ENCODE peak calls at places on chromosome 17, in six cellular contexts. D is keratinocyte; O is right atrium auricular region; R is body of pancreas; I is dorsolateral prefrontal cortex; M is stimulated activated CD4-positive, alpha-beta T cell treated with anti-CD3 and anti-CD28 coated beads, Interleukin-1b, Interleukin-23, amount 100 ng/mL, for 24 hours. C is an unnamed sample.

GRCh38 chr17:73497721-73498120 is 146.5 kb downstream of the SDK2 start:
- DNase-seq in M (no peak), D (no peak), O (no peak), I (no peak), R (no peak), C (no peak)

GRCh38 chr17:31888124-31888523 is 13.4 kb downstream of the UTP6 start:
- DNase-seq in M (no peak), R (no peak), O (no peak), D (no peak), I (no peak), C (no peak)

GRCh38 chr17:69723741-69724140 is 309.2 kb downstream of the MAP2K6 start:
- DNase-seq in O (no peak), D (no peak), R (no peak), I (no peak), M (no peak), C (no peak)

GRCh38 chr17:31411707-31412285 is 20.3 kb downstream of the RAB11FIP4 start:
- DNase-seq in M (no peak), D (no peak), R (no peak), O (no peak), I (no peak), C (no peak)

GRCh38 chr17:48470388-48471034 is 40.5 kb upstream of the SKAP1 start:
- DNase-seq in I (no peak), O (no peak), D (no peak), M (no peak), R (no peak), C (no peak)

GRCh38 chr17:17940451-17940911 is 31.7 kb downstream of the TOM1L2 start:
- DNase-seq in R (no peak), I (no peak), M (no peak), O (no peak), D (no peak), C (no peak)

GRCh38 chr17:51607512-51607911 is 347.2 kb downstream of the UTP18 start:
- DNase-seq in D (no peak), R (no peak), M (no peak), I (no peak), O (no peak), C (no peak)

GRCh38 chr17:77834170-77835115 is 124.1 kb upstream of the TNRC6C start:
- DNase-seq in D (no peak), M (peak; percentile 55), O (peak; percentile 86), I (peak; percentile 57), R (peak; percentile 32), C (peak; percentile 62)

GRCh38 chr17:80815151-80815561 is 176.5 kb upstream of the CHMP6 start:
- DNase-seq in I (no peak), O (no peak), R (no peak), M (no peak), D (no peak), C (no peak)

GRCh38 chr17:74217036-74217725 is 3.8 kb downstream of the TTYH2 start:
- DNase-seq in O (no peak), D (no peak), R (no peak), I (no peak), M (no peak), C (no peak)

GRCh38 chr17:57788710-57789109 is 43.6 kb upstream of the CCDC182 start:
- DNase-seq in M (no peak), I (no peak), D (no peak), R (no peak), O (no peak), C (no peak)

GRCh38 chr17:7549401-7550055 is 670 bp downstream of the TNFSF12 start:
- DNase-seq in I (peak; percentile 56), D (no peak), R (peak; percentile 37), O (no peak), M (peak; percentile 22), C (no peak)

GRCh38 chr17:39922006-39922405 is 3.6 kb upstream of the GSDMB start:
- DNase-seq in I (no peak), R (no peak), O (no peak), D (no peak), M (no peak), C (no peak)

C was measured in HuH-7.5.